ENCODE peak calls at places on chromosomes 2 and 18, in six cellular contexts. N is HCT116, K is IMR-90, C is A549, J is HepG2, R is H1. P is an unnamed sample.

GRCh38 chr18:55275042-55275897 is 312.7 kb downstream of the TCF4 start:
- DNase-seq in N (no peak), K (peak; percentile 82), C (no peak), J (no peak), R (no peak), P (no peak)

GRCh38 chr2:54432181-54433020 is 23.7 kb upstream of the SPTBN1 start:
- DNase-seq in N (no peak), K (no peak), C (no peak), J (no peak), R (no peak), P (no peak)

GRCh38 chr2:237198144-237198900 is 112.6 kb downstream of the COPS8 start:
- DNase-seq in N (no peak), K (peak; percentile 92), C (no peak), J (no peak), R (no peak), P (no peak)

GRCh38 chr18:48769006-48769646 is 181.6 kb downstream of the SMAD7 start:
- DNase-seq in N (no peak), K (no peak), C (no peak), J (no peak), R (no peak), P (peak; percentile 62)

GRCh38 chr2:109203246-109204011 is 74.4 kb downstream of the SH3RF3 start:
- DNase-seq in N (no peak), K (no peak), C (no peak), J (no peak), R (no peak), P (no peak)

GRCh38 chr2:104501929-104502328 is 352.0 kb upstream of the POU3F3 start:
- DNase-seq in N (no peak), K (no peak), C (no peak), J (no peak), R (no peak), P (no peak)

GRCh38 chr18:60060026-60060425 is 160.2 kb downstream of the PMAIP1 start:
- DNase-seq in N (no peak), K (no peak), C (no peak), J (no peak), R (no peak), P (no peak)

GRCh38 chr2:236209996-236210395 is 41.8 kb upstream of the GBX2 start:
- DNase-seq in N (no peak), K (no peak), C (no peak), J (no peak), R (no peak), P (no peak)

GRCh38 chr2:239828192-239828972 is 196.8 kb downstream of the NDUFA10 start:
- DNase-seq in N (no peak), K (no peak), C (no peak), J (no peak), R (peak; percentile 37), P (peak; percentile 11)

GRCh38 chr2:186889291-186889886 is 40.4 kb upstream of the ZSWIM2 start:
- DNase-seq in N (no peak), K (no peak), C (no peak), J (no peak), R (no peak), P (no peak)

GRCh38 chr2:71458413-71459083 is 5.2 kb downstream of the DYSF start:
- DNase-seq in N (no peak), K (peak; percentile 58), C (no peak), J (no peak), R (peak; percentile 29), P (no peak)

GRCh38 chr18:75727479-75727878 is 300.0 kb upstream of the SMIM21 start:
- DNase-seq in N (peak; percentile 21), K (peak; percentile 30), C (peak; percentile 8), J (peak; percentile 2), R (peak; percentile 85), P (peak; percentile 47)

GRCh38 chr18:58762781-58763171 is 91.5 kb downstream of the MALT1 start:
- DNase-seq in N (no peak), K (no peak), C (no peak), J (no peak), R (no peak), P (no peak)

GRCh38 chr2:105037572-105038382 is at the start of gene MRPS9:
- DNase-seq in N (peak; percentile 91), K (peak; percentile 95), C (peak; percentile 88), J (peak; percentile 96), R (peak; percentile 98), P (peak; percentile 95)

GRCh38 chr2:27792759-27793158 is 21.2 kb downstream of the MRPL33 start:
- DNase-seq in N (no peak), K (peak; percentile 81), C (no peak), J (no peak), R (no peak), P (no peak)

GRCh38 chr2:173716458-173717052 is 248.6 kb downstream of the SP3 start:
- DNase-seq in N (no peak), K (no peak), C (peak; percentile 6), J (no peak), R (no peak), P (no peak)

GRCh38 chr2:221753401-221753800 is 181.3 kb upstream of the EPHA4 start:
- DNase-seq in N (no peak), K (no peak), C (no peak), J (no peak), R (no peak), P (no peak)

GRCh38 chr2:898319-898718 is 52.3 kb upstream of the SNTG2 start:
- DNase-seq in N (peak; percentile 18), K (no peak), C (no peak), J (peak; percentile 12), R (peak; percentile 72), P (peak; percentile 78)

GRCh38 chr2:75047907-75048625 is 89.6 kb downstream of the POLE4 start:
- DNase-seq in N (no peak), K (peak; percentile 69), C (peak; percentile 27), J (no peak), R (no peak), P (no peak)

GRCh38 chr2:86335865-86336321 is 1.5 kb downstream of the REEP1 start:
- DNase-seq in N (no peak), K (no peak), C (no peak), J (no peak), R (no peak), P (peak; percentile 32)

GRCh38 chr2:47520825-47521665 is 118.1 kb downstream of the MSH2 start:
- DNase-seq in N (no peak), K (peak; percentile 61), C (peak; percentile 69), J (no peak), R (peak; percentile 61), P (peak; percentile 96)

GRCh38 chr2:211247751-211248150 is 691.4 kb downstream of the CPS1 start:
- DNase-seq in N (no peak), K (no peak), C (no peak), J (no peak), R (no peak), P (no peak)
- TF ChIP-seq RAD21 in N (no peak), K (no peak), C (no peak), J (no peak), R (no peak), P (no peak)

DNA sequence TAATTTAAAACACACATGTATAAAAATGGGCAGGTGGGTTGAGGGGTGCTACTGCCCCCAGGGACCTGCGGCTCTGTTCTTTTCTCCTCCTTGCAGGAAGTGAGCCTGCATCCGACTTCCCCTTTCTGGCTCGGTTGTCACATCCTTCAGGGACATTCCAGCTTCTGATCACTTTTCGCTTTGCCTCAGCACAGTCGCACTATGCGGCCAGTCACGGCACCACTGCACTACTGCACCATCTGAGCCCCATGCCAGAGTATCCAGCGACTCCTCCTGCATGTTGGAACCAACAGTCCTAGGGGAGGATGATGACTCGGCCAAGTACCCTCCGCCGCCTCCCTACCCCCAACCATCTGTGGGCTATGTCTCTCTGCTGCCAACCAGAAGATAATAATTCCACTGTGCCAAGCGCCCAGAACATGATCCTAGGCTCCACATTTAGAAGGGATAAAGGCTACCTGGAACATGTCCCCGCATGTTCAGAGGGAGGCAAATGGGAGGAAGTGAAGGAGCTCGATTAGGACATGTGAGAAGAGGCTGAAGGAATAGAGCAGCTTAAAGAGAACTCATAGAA is 17.6 kb downstream of the CDC42EP3 start:
- DNase-seq in N (no peak), K (no peak), C (no peak), J (no peak), R (no peak), P (no peak)
- TF ChIP-seq RAD21 in N (no peak), K (no peak), C (no peak), J (no peak), R (no peak), P (no peak)

GRCh38 chr18:28903366-28903765 is 726.4 kb upstream of the CDH2 start:
- DNase-seq in N (no peak), K (peak; percentile 40), C (no peak), J (no peak), R (no peak), P (no peak)
- TF ChIP-seq RAD21 in N (no peak), K (no peak), C (no peak), J (no peak), R (no peak), P (no peak)

GRCh38 chr2:15890936-15891905 is 49.1 kb upstream of the MYCN start:
- DNase-seq in N (no peak), K (no peak), C (no peak), J (peak; percentile 38), R (no peak), P (peak; percentile 62)
- TF ChIP-seq RAD21 in N (no peak), K (no peak), C (no peak), J (no peak), R (no peak), P (peak; percentile 13)

GRCh38 chr2:11753452-11753885 is 7.0 kb downstream of the LPIN1 start:
- DNase-seq in N (no peak), K (no peak), C (no peak), J (no peak), R (no peak), P (peak; percentile 60)
- TF ChIP-seq RAD21 in N (no peak), K (no peak), C (no peak), J (no peak), R (no peak), P (peak; percentile 29)

P was measured in SK-N-SH.